ENCODE peak calls at places on chromosomes 16 and 17, in ten cellular contexts. Q is HTR-8/SVneo; P is globus pallidus; N is stimulated activated CD8-positive, alpha-beta memory T cell treated with anti-CD3 and anti-CD28 coated beads, Interleukin-4, amount 100 ng/mL, for 1 hour; W is GDM1; B is effector memory CD4-positive, alpha-beta T cell; D is activated CD8-positive, alpha-beta memory T cell treated with anti-CD3 and anti-CD28 coated beads for 24 hours; O is fibroblast of mammary gland; V is neural crest cell; L is activated CD8-positive, alpha-beta T cell treated with anti-CD3 and anti-CD28 coated beads, Interleukin-2, amount 10 ng/mL, durations not matched to agents 7 days and 5 days. T is an unnamed sample.

GRCh38 chr16:54118846-54119245 is 167.7 kb downstream of the IRX3 start:
- DNase-seq in W (no peak), L (no peak), B (no peak), N (no peak), D (no peak), V (no peak), O (peak), Q (no peak), P (no peak), T (no peak)

GRCh38 chr16:89700649-89701424 is 668 bp downstream of the SPATA2L start:
- DNase-seq in P (no peak), N (no peak), B (peak), O (no peak), D (peak), W (no peak), L (peak), Q (no peak), V (no peak), T (peak)

GRCh38 chr17:78577296-78577695 is at the start of gene DNAH17:
- DNase-seq in D (no peak), Q (no peak), L (no peak), O (no peak), B (no peak), N (no peak), P (no peak), W (no peak), V (no peak), T (no peak)

GRCh38 chr17:82396601-82397435 is 21.3 kb upstream of the HEXD start:
- DNase-seq in Q (no peak), D (no peak), V (no peak), L (no peak), N (no peak), O (peak), P (no peak), B (no peak), W (no peak), T (no peak)

GRCh38 chr17:82098939-82099765 is 1.1 kb upstream of the FASN start:
- DNase-seq in Q (no peak), V (no peak), O (no peak), B (no peak), P (no peak), D (peak), L (peak), N (no peak), W (no peak), T (no peak)

GRCh38 chr17:17144916-17145665 is 61.0 kb downstream of the PLD6 start:
- DNase-seq in V (no peak), N (no peak), P (no peak), L (no peak), B (no peak), W (no peak), D (no peak), Q (no peak), O (no peak), T (no peak)

GRCh38 chr16:15648135-15648730 is 1.8 kb upstream of the NDE1 start:
- DNase-seq in W (no peak), D (no peak), Q (no peak), N (no peak), L (no peak), O (no peak), V (no peak), B (no peak), P (no peak), T (no peak)

GRCh38 chr17:63826468-63827001 is 696 bp upstream of the PSMC5 start:
- DNase-seq in N (no peak), B (no peak), V (no peak), D (no peak), O (peak), P (no peak), L (no peak), W (no peak), Q (peak), T (no peak)

GRCh38 chr17:57927048-57927723 is 28.0 kb downstream of the CUEDC1 start:
- DNase-seq in D (no peak), N (no peak), L (no peak), W (no peak), O (peak), P (peak), B (no peak), Q (peak), V (no peak), T (peak)

GRCh38 chr16:26667271-26667703 is 399.4 kb upstream of the C16orf82 start:
- DNase-seq in N (no peak), L (no peak), Q (no peak), W (no peak), V (no peak), B (no peak), P (no peak), O (no peak), D (no peak), T (peak)

GRCh38 chr17:82631544-82631943 is 16.7 kb downstream of the WDR45B start:
- DNase-seq in P (no peak), V (no peak), Q (no peak), W (no peak), L (no peak), O (no peak), D (no peak), B (no peak), N (no peak), T (no peak)

GRCh38 chr17:81153340-81153803 is 11.9 kb upstream of the PVALEF start:
- DNase-seq in L (no peak), D (no peak), O (peak), B (peak), Q (no peak), P (peak), V (no peak), W (no peak), N (no peak), T (no peak)

GRCh38 chr16:7405166-7405565 is 72.5 kb downstream of the RBFOX1 start:
- DNase-seq in N (no peak), L (no peak), D (no peak), V (no peak), Q (no peak), W (no peak), B (no peak), P (peak), O (no peak), T (peak)